ENCODE peak calls at places on chromosomes 2 and 18, in four cellular contexts. One of them, this sample, is unnamed.

GRCh38 chr2:241180495-241180894 is 8.0 kb upstream of the ANO7 start:
- DNase-seq in AG04449: no peak
- DNase-seq in Calu3: no peak
- DNase-seq in uterus: no peak
- DNase-seq in this sample: no peak

GRCh38 chr2:135037831-135038230 is 9.4 kb downstream of the MAP3K19 start:
- DNase-seq in AG04449: no peak
- DNase-seq in Calu3: no peak
- DNase-seq in uterus: no peak
- DNase-seq in this sample: no peak

GRCh38 chr2:55419236-55419513 is 481 bp downstream of the CCDC88A start:
- DNase-seq in AG04449: no peak
- DNase-seq in Calu3: peak
- DNase-seq in uterus: no peak
- DNase-seq in this sample: no peak

GRCh38 chr2:160144278-160144990 is 55.6 kb downstream of the ITGB6 start:
- DNase-seq in AG04449: no peak
- DNase-seq in Calu3: no peak
- DNase-seq in uterus: no peak
- DNase-seq in this sample: no peak

GRCh38 chr18:48855422-48856377 is 95.1 kb downstream of the SMAD7 start:
- DNase-seq in AG04449: no peak
- DNase-seq in Calu3: no peak
- DNase-seq in uterus: no peak
- DNase-seq in this sample: no peak

GRCh38 chr2:69177063-69177771 is 164.2 kb downstream of the ANTXR1 start:
- DNase-seq in AG04449: peak
- DNase-seq in Calu3: no peak
- DNase-seq in uterus: peak
- DNase-seq in this sample: no peak

GRCh38 chr18:44725300-44726096 is 44.8 kb downstream of the SETBP1 start:
- DNase-seq in AG04449: no peak
- DNase-seq in Calu3: peak
- DNase-seq in uterus: no peak
- DNase-seq in this sample: peak

GRCh38 chr2:44325897-44326296 is 35.4 kb downstream of the PREPL start:
- DNase-seq in AG04449: no peak
- DNase-seq in Calu3: no peak
- DNase-seq in uterus: no peak
- DNase-seq in this sample: no peak

GRCh38 chr2:175414872-175415487 is 233.5 kb upstream of the ATP5MC3 start:
- DNase-seq in AG04449: peak
- DNase-seq in Calu3: peak
- DNase-seq in uterus: peak
- DNase-seq in this sample: no peak

GRCh38 chr2:51780353-51780752 is 748.4 kb upstream of the NRXN1 start:
- DNase-seq in AG04449: no peak
- DNase-seq in Calu3: no peak
- DNase-seq in uterus: no peak
- DNase-seq in this sample: no peak

GRCh38 chr2:186590538-186591441 is 934 bp downstream of the ITGAV start:
- DNase-seq in AG04449: no peak
- DNase-seq in Calu3: peak
- DNase-seq in uterus: peak
- DNase-seq in this sample: no peak

This sample was measured in T-helper 9 cell.